ENCODE peak calls at places on chromosomes 1 and 21, in nine cellular contexts. M, S, X, P, F, T, D, B and J are unnamed samples.

GRCh38 chr1:184075040-184076029 is 23.8 kb downstream of the TSEN15 start:
- DNase-seq in F (peak), D (peak), B (peak), M (peak), X (peak), T (no peak), P (no peak), S (no peak), J (peak)

GRCh38 chr1:203744008-203744972 is 20.7 kb upstream of the LAX1 start:
- DNase-seq in M (peak), P (no peak), D (peak), S (no peak), T (no peak), B (no peak), X (peak), F (peak), J (peak)

GRCh38 chr1:100178092-100178491 is at the start of gene LRRC39:
- DNase-seq in T (no peak), P (no peak), M (peak), X (no peak), D (no peak), S (peak), B (no peak), F (no peak), J (no peak)

GRCh38 chr1:1074631-1075147 is 583 bp upstream of the RNF223 start:
- DNase-seq in S (no peak), D (no peak), B (no peak), T (peak), F (no peak), M (no peak), X (no peak), P (no peak), J (no peak)

GRCh38 chr1:81805537-81806431 is 5.0 kb downstream of the ADGRL2 start:
- DNase-seq in M (no peak), P (no peak), S (no peak), X (no peak), B (no peak), T (no peak), F (no peak), D (no peak), J (no peak)

GRCh38 chr1:213997031-213997771 is 9.4 kb downstream of the PROX1 start:
- DNase-seq in F (no peak), T (no peak), P (no peak), B (no peak), S (no peak), M (no peak), X (no peak), D (no peak), J (no peak)

GRCh38 chr1:152459596-152460528 is 45.8 kb upstream of the CRNN start:
- DNase-seq in P (peak), D (peak), T (peak), X (peak), S (peak), F (peak), B (no peak), M (peak), J (peak)

GRCh38 chr1:35180776-35181374 is 12.1 kb downstream of the SFPQ start:
- DNase-seq in D (peak), B (no peak), F (no peak), M (no peak), S (no peak), X (no peak), P (no peak), T (no peak), J (no peak)

GRCh38 chr1:114353233-114353632 is 157.8 kb downstream of the TRIM33 start:
- DNase-seq in D (peak), T (peak), P (no peak), B (peak), X (peak), S (peak), M (peak), F (peak), J (peak)

GRCh38 chr1:18041685-18042355 is 65.8 kb upstream of the IGSF21 start:
- DNase-seq in F (no peak), S (no peak), B (no peak), D (no peak), X (no peak), T (no peak), M (no peak), P (no peak), J (no peak)

GRCh38 chr1:198143797-198144196 is 13.0 kb upstream of the NEK7 start:
- DNase-seq in F (no peak), M (no peak), B (no peak), X (no peak), S (no peak), D (no peak), P (no peak), T (no peak), J (no peak)

GRCh38 chr1:164320780-164321683 is 238.0 kb upstream of the PBX1 start:
- DNase-seq in B (peak), T (no peak), P (no peak), F (no peak), M (peak), S (no peak), X (peak), D (no peak), J (peak)
- H3K4me3 ChIP-seq in B (peak), T (no peak), P (no peak), F (no peak), M (peak), S (peak), X (peak), D (peak), J (peak)

DNA sequence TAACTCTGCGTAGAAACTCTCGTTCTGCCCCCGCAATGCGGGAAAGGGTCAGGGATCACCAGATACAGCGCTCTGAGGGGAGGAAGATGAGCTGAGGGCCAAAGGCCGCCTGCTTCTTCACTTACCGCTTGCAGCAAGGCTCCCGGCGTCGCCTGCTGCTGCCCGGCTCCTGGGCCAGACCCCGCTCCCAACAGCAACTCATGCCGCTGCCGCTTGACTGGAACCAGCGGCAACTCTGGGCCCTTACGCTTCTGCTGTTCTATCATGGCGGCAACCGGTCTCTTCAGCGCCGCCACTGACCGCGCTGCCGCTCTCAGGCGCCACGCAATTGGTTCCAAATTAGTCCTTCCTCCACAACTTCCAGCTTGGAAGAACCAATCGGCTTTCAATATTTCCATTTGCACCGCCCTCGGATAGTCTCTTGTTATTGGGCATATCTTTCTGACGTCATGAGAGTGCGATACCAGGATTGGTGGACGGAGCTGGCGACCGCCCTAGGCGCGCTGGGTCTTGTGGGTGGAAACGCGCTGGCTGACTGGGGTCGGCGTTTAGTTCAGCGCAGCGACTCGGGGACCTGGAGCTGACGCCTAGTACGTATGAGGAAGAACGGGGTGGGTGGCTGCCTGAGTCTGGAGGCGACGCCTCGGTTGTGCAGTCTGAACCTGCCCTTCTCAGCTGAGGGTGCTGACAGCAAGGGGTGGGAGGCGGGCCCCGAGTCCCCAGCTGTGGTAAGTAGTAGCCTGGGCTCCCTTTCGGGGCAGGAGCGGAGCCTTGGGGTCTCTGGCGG is at the start of the genes SNRNP40 and ZCCHC17:
- DNase-seq in B (peak), P (peak), D (peak), M (peak), S (peak), F (peak), X (peak), T (peak), J (peak)
- TF ChIP-seq CTCF in B (no peak), P (no peak), D (no peak), M (peak), S (peak), F (no peak), X (no peak), T (no peak), J (no peak)

GRCh38 chr21:31874817-31875216 is 2.0 kb downstream of the HUNK start:
- DNase-seq in M (no peak), T (peak), X (peak), F (no peak), D (no peak), B (peak), P (no peak), S (no peak), J (no peak)

GRCh38 chr21:31872072-31872451 is 758 bp upstream of the HUNK start:
- DNase-seq in X (no peak), T (no peak), D (no peak), M (no peak), F (no peak), S (no peak), B (no peak), P (no peak), J (no peak)

GRCh38 chr21:31873696-31874599 is 1.1 kb downstream of the HUNK start:
- DNase-seq in M (peak), P (peak), D (peak), B (peak), F (peak), T (peak), X (peak), S (no peak), J (no peak)

GRCh38 chr21:31872452-31873274 is at the start of gene HUNK:
- DNase-seq in S (no peak), F (peak), P (no peak), T (peak), D (peak), X (peak), M (peak), B (peak), J (peak)

DNA sequence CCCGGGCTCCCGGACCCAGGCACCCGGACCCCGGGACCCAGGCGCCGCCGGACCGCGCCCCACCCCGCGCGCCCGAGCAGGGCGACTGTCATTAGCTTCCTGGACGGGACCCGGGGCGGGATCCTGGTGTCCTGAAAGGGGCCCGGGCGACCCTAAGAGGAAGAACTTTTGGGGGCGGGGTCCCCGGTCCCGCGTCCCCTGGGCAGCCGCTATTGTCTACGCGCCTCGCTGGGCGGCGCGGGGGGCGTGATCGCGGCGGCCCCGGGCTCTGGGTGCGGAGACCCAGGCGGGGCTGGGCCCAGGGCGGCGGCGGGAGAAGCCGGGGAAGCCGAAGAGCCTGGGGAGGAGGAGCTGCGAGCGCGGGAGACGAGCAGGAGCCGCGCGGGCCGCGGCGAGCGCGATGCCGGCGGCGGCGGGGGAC is 465 bp downstream of the HUNK start:
- DNase-seq in F (no peak), T (peak), D (no peak), P (no peak), S (no peak), B (peak), M (no peak), X (peak), J (no peak)
- H3K4me3 ChIP-seq in F (no peak), T (peak), D (peak), P (peak), S (peak), B (peak), M (no peak), X (peak), J (peak)

GRCh38 chr1:241822846-241823245 is 25.2 kb upstream of the EXO1 start:
- DNase-seq in X (no peak), S (no peak), M (no peak), B (no peak), F (no peak), T (no peak), P (no peak), D (no peak), J (no peak)

GRCh38 chr1:241828576-241828975 is 19.4 kb upstream of the EXO1 start:
- DNase-seq in M (peak), B (no peak), T (no peak), S (no peak), F (no peak), P (no peak), X (no peak), D (peak), J (no peak)

GRCh38 chr1:241823925-241824324 is 24.1 kb upstream of the EXO1 start:
- DNase-seq in T (no peak), X (no peak), S (no peak), F (no peak), P (no peak), D (no peak), B (no peak), M (no peak), J (no peak)

GRCh38 chr1:241825581-241825980 is 22.4 kb upstream of the EXO1 start:
- DNase-seq in T (no peak), X (no peak), P (no peak), M (peak), S (peak), B (no peak), F (no peak), D (peak), J (peak)

DNA sequence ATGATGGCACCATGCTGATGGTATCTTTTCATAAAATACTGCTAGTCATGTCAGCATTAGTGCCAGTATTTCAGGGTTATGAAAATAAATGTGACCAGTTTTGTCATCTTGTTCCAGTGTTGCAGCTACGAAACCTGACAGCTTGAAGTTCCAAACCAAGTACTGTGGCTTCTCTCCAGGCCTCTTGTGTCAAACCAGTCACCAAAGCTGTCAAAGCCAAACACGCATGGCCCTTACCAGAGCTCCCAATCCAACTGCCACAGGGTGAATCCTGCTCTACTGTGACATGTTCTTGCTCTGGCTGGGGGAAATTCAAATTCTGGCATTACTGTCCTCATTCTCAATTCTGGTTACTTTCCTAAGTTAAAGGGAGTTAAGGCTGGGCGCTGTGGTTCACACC is 20.7 kb upstream of the EXO1 start:
- DNase-seq in D (no peak), F (no peak), T (no peak), P (no peak), M (no peak), X (no peak), B (no peak), S (no peak), J (no peak)
- TF ChIP-seq CTCF in D (no peak), F (no peak), T (no peak), P (no peak), M (no peak), X (no peak), B (no peak), S (no peak), J (no peak)

DNA sequence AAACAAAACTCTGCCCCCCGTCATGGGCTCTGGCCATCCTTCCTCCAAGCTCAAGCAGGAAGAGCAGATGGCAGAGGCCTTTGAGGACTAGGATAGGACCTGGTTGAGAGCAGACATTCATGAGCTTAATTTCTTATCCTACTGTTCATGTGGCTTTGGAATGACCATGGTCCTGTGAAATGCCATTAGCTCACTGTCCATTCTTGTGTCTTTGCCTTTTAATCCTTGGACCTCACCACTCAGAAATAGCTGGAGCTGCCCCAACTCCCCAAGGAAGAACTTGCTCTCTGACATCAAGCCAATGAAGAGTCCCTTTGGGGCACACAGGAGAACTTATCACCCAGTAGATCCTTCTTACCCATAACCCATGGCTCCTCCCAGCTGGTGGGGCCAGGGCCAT is 11.6 kb upstream of the FAM20B start:
- DNase-seq in M (no peak), T (no peak), P (no peak), S (no peak), X (no peak), F (no peak), B (no peak), D (no peak), J (no peak)
- H3K4me3 ChIP-seq in M (no peak), T (no peak), P (no peak), S (no peak), X (no peak), F (no peak), B (no peak), D (no peak), J (no peak)